ENCODE peak calls at places on chromosomes 7 and 10, in eight cellular contexts. V, B, Z, S, M, T, U and W are unnamed samples. For H3K36me3, the result is how much of the 10 kb centered on the place peaks cover.

GRCh38 chr10:36779238-36779846 is 346.1 kb upstream of the ANKRD30A start:
- DNase-seq in B (peak), Z (no peak), U (peak), T (peak), V (peak), M (peak), S (peak), W (peak)

GRCh38 chr10:72564596-72564995 is 61.3 kb downstream of the MICU1 start:
- DNase-seq in S (no peak), V (peak), U (no peak), B (no peak), T (no peak), Z (no peak), M (no peak), W (no peak)

GRCh38 chr7:24609059-24609458 is 35.8 kb downstream of the PALS2 start:
- DNase-seq in T (no peak), U (no peak), B (no peak), S (no peak), M (no peak), Z (no peak), V (no peak), W (no peak)

GRCh38 chr10:98212204-98212603 is 55.8 kb downstream of the LOXL4 start:
- DNase-seq in S (no peak), B (no peak), V (no peak), T (no peak), U (no peak), M (no peak), Z (no peak), W (no peak)

GRCh38 chr10:131853610-131853964 is 47.2 kb upstream of the PPP2R2D start:
- DNase-seq in B (peak), S (no peak), M (no peak), T (no peak), U (peak), V (no peak), Z (no peak), W (no peak)

GRCh38 chr10:119595134-119595714 is 1.5 kb downstream of the TIAL1 start:
- DNase-seq in Z (no peak), S (no peak), T (no peak), M (peak), V (peak), B (no peak), U (no peak), W (peak)

GRCh38 chr10:70319183-70319582 is 35.4 kb upstream of the NPFFR1 start:
- DNase-seq in U (no peak), T (no peak), B (no peak), V (no peak), S (no peak), M (no peak), Z (no peak), W (no peak)

GRCh38 chr7:125878990-125879389 is 949.4 kb upstream of the POT1 start:
- DNase-seq in U (no peak), Z (no peak), T (no peak), V (no peak), M (no peak), B (no peak), S (no peak), W (no peak)

GRCh38 chr10:60099998-60100747 is 193.8 kb upstream of the CCDC6 start:
- DNase-seq in U (no peak), V (peak), M (peak), Z (no peak), B (no peak), S (no peak), T (peak), W (no peak)

GRCh38 chr10:35640474-35640873 is 1.6 kb downstream of the FZD8 start:
- DNase-seq in Z (peak), S (peak), V (peak), T (peak), U (peak), B (peak), M (peak), W (no peak)

GRCh38 chr10:120810298-120810697 is 40.9 kb upstream of the WDR11 start:
- DNase-seq in Z (no peak), V (no peak), U (no peak), T (peak), S (no peak), M (no peak), B (no peak), W (no peak)

GRCh38 chr7:132002343-132002968 is 446.0 kb upstream of the PODXL start:
- DNase-seq in V (no peak), M (no peak), B (no peak), U (no peak), T (no peak), S (no peak), Z (no peak), W (no peak)

GRCh38 chr10:130193493-130194193 is 57.5 kb downstream of the GLRX3 start:
- DNase-seq in U (no peak), M (no peak), Z (no peak), B (no peak), V (no peak), S (no peak), T (no peak), W (no peak)

GRCh38 chr7:24781106-24781505 is 23.8 kb upstream of the GSDME start:
- DNase-seq in T (no peak), B (no peak), Z (no peak), S (no peak), V (no peak), M (no peak), U (no peak), W (no peak)

GRCh38 chr10:118310822-118311221 is 31.3 kb downstream of the FAM204A start:
- DNase-seq in V (peak), Z (no peak), B (no peak), M (no peak), U (no peak), S (no peak), T (no peak), W (no peak)

GRCh38 chr10:986881-987634 is 1.2 kb upstream of the GTPBP4 start:
- DNase-seq in M (no peak), Z (no peak), U (no peak), B (no peak), V (peak), S (no peak), T (no peak), W (no peak)

GRCh38 chr10:98019784-98020183 is 10.6 kb downstream of the CRTAC1 start:
- DNase-seq in V (no peak), S (no peak), U (no peak), T (no peak), B (no peak), Z (no peak), M (no peak), W (no peak)

GRCh38 chr10:61040399-61041016 is 96.5 kb upstream of the RHOBTB1 start:
- DNase-seq in B (no peak), S (no peak), V (no peak), M (no peak), U (no peak), Z (no peak), T (no peak), W (no peak)

GRCh38 chr7:37031571-37032257 is 307.4 kb upstream of the AOAH start:
- DNase-seq in S (peak), V (peak), Z (peak), B (peak), M (peak), T (no peak), U (peak), W (peak)

GRCh38 chr7:33773053-33773452 is 132.3 kb upstream of the BMPER start:
- DNase-seq in V (peak), U (no peak), M (no peak), S (no peak), Z (no peak), T (no peak), B (no peak), W (peak)

GRCh38 chr10:637771-638195 is 51.7 kb downstream of the DIP2C start:
- DNase-seq in V (no peak), T (no peak), M (no peak), S (no peak), U (no peak), Z (no peak), B (no peak), W (no peak)

GRCh38 chr10:29908977-29909376 is 150.4 kb downstream of the JCAD start:
- DNase-seq in M (no peak), V (no peak), S (no peak), T (no peak), Z (no peak), U (no peak), B (no peak), W (no peak)

GRCh38 chr10:7410306-7410799 is 481 bp downstream of the SFMBT2 start:
- DNase-seq in M (peak), Z (peak), S (peak), V (peak), B (peak), T (peak), U (no peak), W (no peak)

GRCh38 chr7:85714182-85714581 is 527.3 kb upstream of the SEMA3D start:
- DNase-seq in U (no peak), M (no peak), Z (no peak), T (no peak), V (no peak), B (no peak), S (no peak), W (no peak)

GRCh38 chr10:35606423-35606822 is 1.3 kb downstream of the GJD4 start:
- DNase-seq in T (no peak), M (no peak), Z (no peak), B (no peak), S (no peak), V (peak), U (no peak), W (no peak)

GRCh38 chr10:30742471-30742870 is 112.9 kb upstream of the LYZL2 start:
- DNase-seq in U (no peak), V (no peak), T (no peak), Z (no peak), S (no peak), B (no peak), M (no peak), W (no peak)

GRCh38 chr10:69097729-69098128 is 9.8 kb downstream of the SRGN start:
- DNase-seq in Z (no peak), V (peak), B (no peak), S (no peak), M (no peak), U (no peak), T (no peak), W (no peak)

GRCh38 chr7:47635091-47636090 is 53.5 kb upstream of the TNS3 start:
- DNase-seq in M (peak), U (peak), V (peak), Z (no peak), S (peak), T (peak), B (peak), W (no peak)

GRCh38 chr10:114498413-114499111 is 94.3 kb upstream of the AFAP1L2 start:
- DNase-seq in V (no peak), U (no peak), B (no peak), Z (no peak), T (no peak), S (no peak), M (no peak), W (no peak)

GRCh38 chr7:17661982-17662585 is 278.2 kb downstream of the SNX13 start:
- DNase-seq in Z (no peak), S (no peak), T (no peak), U (no peak), M (no peak), V (no peak), B (no peak), W (no peak)

GRCh38 chr7:78510580-78511188 is 712.1 kb downstream of the PHTF2 start:
- DNase-seq in M (peak), T (peak), Z (no peak), V (peak), S (peak), B (no peak), U (no peak), W (no peak)

GRCh38 chr7:123674399-123675091 is 18.9 kb downstream of the LMOD2 start:
- DNase-seq in M (no peak), B (no peak), U (no peak), T (no peak), S (no peak), Z (no peak), V (peak), W (no peak)

GRCh38 chr7:134441264-134441663 is 17.6 kb downstream of the AKR1B1 start:
- DNase-seq in T (no peak), S (no peak), U (no peak), V (no peak), Z (no peak), M (no peak), B (no peak), W (no peak)

GRCh38 chr10:79404690-79405131 is 40.7 kb downstream of the ZCCHC24 start:
- DNase-seq in S (peak), T (no peak), B (peak), Z (no peak), U (peak), V (no peak), M (no peak), W (no peak)
- H3K4me3 ChIP-seq in S (no peak), T (no peak), B (no peak), Z (peak), U (no peak), V (no peak), M (no peak), W (no peak)

DNA sequence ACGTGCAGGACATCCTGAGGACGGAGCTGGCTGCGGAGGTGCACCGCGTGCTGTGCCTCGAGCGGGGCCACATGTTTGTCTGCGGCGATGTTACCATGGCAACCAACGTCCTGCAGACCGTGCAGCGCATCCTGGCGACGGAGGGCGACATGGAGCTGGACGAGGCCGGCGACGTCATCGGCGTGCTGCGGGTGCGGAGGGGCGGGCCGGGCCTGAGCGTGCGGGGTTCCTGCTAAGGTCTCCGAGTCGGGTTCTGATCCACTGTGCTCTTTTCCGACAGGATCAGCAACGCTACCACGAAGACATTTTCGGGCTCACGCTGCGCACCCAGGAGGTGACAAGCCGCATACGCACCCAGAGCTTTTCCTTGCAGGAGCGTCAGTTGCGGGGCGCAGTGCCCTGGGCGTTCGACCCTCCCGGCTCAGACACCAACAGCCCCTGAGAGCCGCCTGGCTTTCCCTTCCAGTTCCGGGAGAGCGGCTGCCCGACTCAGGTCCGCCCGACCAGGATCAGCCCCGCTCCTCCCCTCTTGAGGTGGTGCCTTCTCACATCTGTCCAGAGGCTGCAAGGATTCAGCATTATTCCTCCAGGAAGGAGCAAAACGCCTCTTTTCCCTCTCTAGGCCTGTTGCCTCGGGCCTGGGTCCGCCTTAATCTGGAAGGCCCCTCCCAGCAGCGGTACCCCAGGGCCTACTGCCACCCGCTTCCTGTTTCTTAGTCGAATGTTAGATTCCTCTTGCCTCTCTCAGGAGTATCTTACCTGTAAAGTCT is 10.4 kb downstream of the ATG9B start:
- DNase-seq in T (peak), Z (peak), V (peak), B (peak), S (peak), U (peak), M (peak), W (no peak)
- TF ChIP-seq CTCF in T (peak), Z (no peak), V (no peak), B (no peak), S (no peak), U (no peak), M (peak), W (no peak)

GRCh38 chr7:157650801-157651200 is 314.0 kb downstream of the DNAJB6 start:
- DNase-seq in U (no peak), S (no peak), M (no peak), T (no peak), Z (no peak), B (no peak), V (no peak), W (no peak)
- H3K36me3 ChIP-seq in U (under half), S (under half), M (under half), T (under half), Z (under half), B (under half), V (under half), W (under half)

GRCh38 chr7:151338809-151339208 is 2.8 kb upstream of the NUB1 start:
- DNase-seq in T (no peak), U (no peak), M (no peak), Z (no peak), B (no peak), S (no peak), V (no peak), W (no peak)

GRCh38 chr7:151342102-151342646 is 562 bp downstream of the NUB1 start:
- DNase-seq in V (peak), S (no peak), U (no peak), B (no peak), M (no peak), T (no peak), Z (no peak), W (no peak)

GRCh38 chr7:151341357-151342101 is at the start of gene NUB1:
- DNase-seq in S (peak), T (peak), Z (peak), B (peak), M (peak), V (peak), U (peak), W (peak)

GRCh38 chr7:151340794-151341356 is 737 bp upstream of the NUB1 start:
- DNase-seq in M (no peak), B (no peak), Z (no peak), U (no peak), V (no peak), T (no peak), S (no peak), W (no peak)

DNA sequence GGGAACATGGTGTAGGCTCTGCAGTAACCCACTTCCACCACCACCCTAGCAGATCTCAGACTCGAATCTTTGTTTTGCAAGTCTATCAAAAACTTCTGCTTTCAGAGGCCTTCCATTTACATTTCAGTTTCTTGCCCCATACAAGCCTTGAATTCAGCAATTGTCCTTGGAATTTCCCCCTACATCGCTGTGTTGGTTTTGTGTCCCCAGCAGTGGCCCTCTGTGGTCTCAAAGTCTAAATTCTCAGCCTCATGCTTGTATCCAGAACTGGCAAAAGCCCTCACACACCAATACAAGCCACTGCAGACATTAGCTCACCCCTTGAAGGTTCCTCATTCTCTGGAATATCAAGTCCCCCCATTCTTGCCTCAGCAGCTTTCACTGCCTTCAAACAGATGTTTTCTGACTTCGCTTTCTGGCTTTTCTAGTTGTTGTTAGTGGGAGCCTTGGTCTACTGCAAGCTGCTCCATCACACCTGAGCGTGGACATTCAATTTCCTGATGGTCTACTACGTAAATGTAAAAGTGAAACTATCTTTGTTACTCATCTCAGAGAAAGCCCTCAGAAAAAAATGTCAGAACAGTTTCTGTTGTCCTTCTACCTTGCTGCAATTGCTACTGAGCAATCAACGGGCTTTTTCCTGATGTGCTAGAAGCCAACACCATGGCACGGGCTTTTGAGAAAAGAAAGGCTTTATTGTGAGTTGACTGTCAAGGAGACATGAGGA is 1.8 kb upstream of the NUB1 start:
- DNase-seq in U (no peak), S (no peak), M (no peak), Z (no peak), T (no peak), B (no peak), V (no peak), W (no peak)
- H3K4me3 ChIP-seq in U (no peak), S (no peak), M (no peak), Z (no peak), T (no peak), B (no peak), V (no peak), W (no peak)

GRCh38 chr10:88212069-88212468 is 348.6 kb downstream of the PTEN start:
- DNase-seq in B (no peak), Z (no peak), T (no peak), U (no peak), M (no peak), V (no peak), S (no peak), W (no peak)
- TF ChIP-seq CTCF in B (no peak), Z (no peak), T (no peak), U (no peak), M (no peak), V (no peak), S (no peak), W (no peak)

DNA sequence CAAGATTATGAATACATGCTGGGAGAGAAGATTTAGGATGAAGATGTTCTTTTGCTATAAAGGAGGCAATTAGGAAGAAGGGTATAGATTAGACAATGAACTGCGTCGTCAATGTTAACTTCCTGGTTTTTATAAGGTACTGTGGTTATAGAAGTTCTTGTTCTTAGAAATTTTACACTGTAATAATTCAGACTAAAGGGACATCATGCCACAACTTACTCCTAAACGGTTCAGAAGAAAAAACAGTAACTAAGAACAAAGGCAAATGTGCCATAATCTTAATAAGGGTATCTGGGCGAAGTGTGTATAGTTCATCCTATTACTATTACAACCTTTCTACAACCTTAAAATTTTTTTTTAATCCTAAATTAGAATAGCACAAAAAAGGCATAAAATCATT is 31.3 kb upstream of the DDC start:
- DNase-seq in U (no peak), T (no peak), S (no peak), B (no peak), V (no peak), Z (no peak), M (no peak), W (no peak)
- H3K36me3 ChIP-seq in U (half or more), T (under half), S (under half), B (under half), V (under half), Z (half or more), M (under half), W (under half)

GRCh38 chr7:30474893-30475292 is 3.7 kb downstream of the NOD1 start:
- DNase-seq in B (no peak), Z (no peak), T (no peak), U (no peak), V (peak), M (no peak), S (no peak), W (no peak)
- H3K4me3 ChIP-seq in B (no peak), Z (no peak), T (no peak), U (no peak), V (no peak), M (no peak), S (no peak), W (no peak)

GRCh38 chr10:44925224-44925623 is 14.1 kb downstream of the TMEM72 start:
- DNase-seq in T (peak), S (no peak), Z (no peak), M (peak), B (no peak), V (no peak), U (no peak), W (no peak)
- TF ChIP-seq CTCF in T (peak), S (no peak), Z (peak), M (peak), B (no peak), V (no peak), U (no peak), W (peak)

GRCh38 chr10:79140083-79140793 is 71.5 kb downstream of the ZMIZ1 start:
- DNase-seq in T (no peak), S (no peak), Z (no peak), U (no peak), B (no peak), V (no peak), M (no peak), W (no peak)

GRCh38 chr10:79137404-79137803 is 68.6 kb downstream of the ZMIZ1 start:
- DNase-seq in U (no peak), Z (no peak), S (peak), B (no peak), T (no peak), M (no peak), V (no peak), W (no peak)

GRCh38 chr10:79139124-79139835 is 70.5 kb downstream of the ZMIZ1 start:
- DNase-seq in Z (peak), V (peak), M (peak), B (peak), S (peak), T (peak), U (peak), W (peak)

GRCh38 chr10:79137826-79138225 is 69.1 kb downstream of the ZMIZ1 start:
- DNase-seq in U (no peak), S (peak), T (no peak), Z (peak), V (peak), B (no peak), M (no peak), W (no peak)

GRCh38 chr10:79138449-79139123 is 69.8 kb downstream of the ZMIZ1 start:
- DNase-seq in S (no peak), B (no peak), M (no peak), T (no peak), Z (no peak), U (no peak), V (no peak), W (no peak)
- H3K36me3 ChIP-seq in S (under half), B (under half), M (under half), T (under half), Z (under half), U (under half), V (under half), W (under half)

GRCh38 chr10:15313844-15314243 is 57.2 kb downstream of the FAM171A1 start:
- DNase-seq in M (no peak), Z (no peak), V (peak), U (no peak), S (no peak), B (peak), T (peak), W (no peak)
- H3K4me3 ChIP-seq in M (no peak), Z (peak), V (no peak), U (no peak), S (no peak), B (no peak), T (no peak), W (no peak)